ENCODE peak calls at places on chromosomes 16 and 17, in five cellular contexts. H, F, Y, M and X are unnamed samples.

GRCh38 chr17:7841622-7842379 is 7.8 kb downstream of the KDM6B start:
- DNase-seq in H (peak; percentile 86), F (peak; percentile 92), Y (peak; percentile 64), M (peak; percentile 97), X (peak; percentile 83)

GRCh38 chr17:64385187-64386083 is 5.2 kb downstream of the PECAM1 start:
- DNase-seq in H (peak; percentile 76), F (no peak), Y (no peak), M (no peak), X (no peak)

GRCh38 chr17:79531696-79532095 is 79.2 kb downstream of the RBFOX3 start:
- DNase-seq in H (no peak), F (no peak), Y (no peak), M (no peak), X (no peak)

GRCh38 chr16:1708768-1709180 is 2.8 kb downstream of the MAPK8IP3 start:
- DNase-seq in H (no peak), F (no peak), Y (no peak), M (no peak), X (no peak)

GRCh38 chr17:45090711-45091110 is 29.6 kb downstream of the NMT1 start:
- DNase-seq in H (no peak), F (no peak), Y (no peak), M (no peak), X (no peak)

GRCh38 chr16:56933828-56934598 is 2.1 kb downstream of the HERPUD1 start:
- DNase-seq in H (no peak), F (no peak), Y (no peak), M (no peak), X (no peak)

GRCh38 chr16:2171601-2172178 is 16.1 kb downstream of the TRAF7 start:
- DNase-seq in H (no peak), F (no peak), Y (no peak), M (no peak), X (no peak)

GRCh38 chr16:56357765-56358322 is 67.5 kb downstream of the AMFR start:
- DNase-seq in H (no peak), F (no peak), Y (no peak), M (no peak), X (peak; percentile 28)

GRCh38 chr16:56871172-56871593 is 6.2 kb downstream of the SLC12A3 start:
- DNase-seq in H (no peak), F (no peak), Y (no peak), M (no peak), X (peak; percentile 72)

GRCh38 chr17:67093348-67093747 is 49.0 kb downstream of the CACNG1 start:
- DNase-seq in H (no peak), F (no peak), Y (no peak), M (no peak), X (no peak)

GRCh38 chr17:9151091-9151490 is 129.8 kb downstream of the NTN1 start:
- DNase-seq in H (no peak), F (no peak), Y (no peak), M (no peak), X (no peak)

GRCh38 chr16:19860146-19861030 is 24.3 kb downstream of the GPRC5B start:
- DNase-seq in H (no peak), F (no peak), Y (no peak), M (no peak), X (no peak)

GRCh38 chr17:7336240-7337175 is at the start of gene ACAP1:
- DNase-seq in H (peak; percentile 95), F (peak; percentile 13), Y (peak; percentile 75), M (no peak), X (peak; percentile 87)

GRCh38 chr17:74569392-74570003 is 2.2 kb upstream of the CD300H start:
- DNase-seq in H (peak; percentile 28), F (no peak), Y (no peak), M (no peak), X (no peak)

GRCh38 chr16:50396770-50397525 is 28.2 kb upstream of the BRD7 start:
- DNase-seq in H (peak; percentile 16), F (no peak), Y (no peak), M (no peak), X (no peak)